ENCODE peak calls at places on chromosomes 4 and X, in four cellular contexts. R, I, Q and Y are unnamed samples.

GRCh38 chrX:27555514-27555913 is 34.6 kb upstream of the DCAF8L2 start:
- DNase-seq in R (no peak), I (peak), Q (no peak), Y (no peak)

GRCh38 chrX:16239211-16239610 is 71.9 kb downstream of the MAGEB17 start:
- DNase-seq in R (no peak), I (peak), Q (no peak), Y (no peak)

GRCh38 chrX:110167952-110168451 is 149.9 kb downstream of the AMMECR1 start:
- DNase-seq in R (no peak), I (peak), Q (no peak), Y (no peak)

GRCh38 chrX:71616672-71617529 is 1.4 kb downstream of the CXCR3 start:
- DNase-seq in R (no peak), I (no peak), Q (no peak), Y (no peak)

GRCh38 chr4:96593422-96593821 is 753.5 kb downstream of the PDHA2 start:
- DNase-seq in R (no peak), I (no peak), Q (no peak), Y (no peak)

GRCh38 chr4:48858130-48858529 is 27.2 kb downstream of the OCIAD1 start:
- DNase-seq in R (no peak), I (peak), Q (no peak), Y (no peak)

GRCh38 chrX:1754077-1754476 is 139.2 kb downstream of the ASMT start:
- DNase-seq in R (no peak), I (peak), Q (no peak), Y (no peak)

GRCh38 chr4:184941671-184942070 is 76.6 kb upstream of the HELT start:
- DNase-seq in R (no peak), I (no peak), Q (no peak), Y (no peak)

GRCh38 chrX:9955506-9955905 is 11.7 kb upstream of the CLDN34 start:
- DNase-seq in R (no peak), I (peak), Q (no peak), Y (no peak)

GRCh38 chr4:2340272-2341061 is 78.0 kb downstream of the ZFYVE28 start:
- DNase-seq in R (peak), I (no peak), Q (peak), Y (peak)

GRCh38 chr4:40672528-40673522 is 43.2 kb upstream of the RBM47 start:
- DNase-seq in R (peak), I (peak), Q (no peak), Y (peak)

GRCh38 chrX:93591398-93591797 is 82.0 kb downstream of the NAP1L3 start:
- DNase-seq in R (no peak), I (no peak), Q (no peak), Y (no peak)

GRCh38 chrX:50643525-50644137 is 170.4 kb downstream of the SHROOM4 start:
- DNase-seq in R (no peak), I (no peak), Q (no peak), Y (no peak)

GRCh38 chrX:15882704-15883539 is 28.3 kb upstream of the AP1S2 start:
- DNase-seq in R (no peak), I (peak), Q (no peak), Y (no peak)

GRCh38 chr4:10124167-10124930 is 7.8 kb upstream of the WDR1 start:
- DNase-seq in R (no peak), I (no peak), Q (no peak), Y (no peak)

GRCh38 chr4:1520145-1520661 is 114.0 kb upstream of the NKX1-1 start:
- DNase-seq in R (no peak), I (no peak), Q (no peak), Y (no peak)

GRCh38 chr4:128225148-128225547 is 62.5 kb downstream of the PGRMC2 start:
- DNase-seq in R (no peak), I (peak), Q (no peak), Y (no peak)

GRCh38 chr4:6925357-6925836 is 15.8 kb downstream of the TBC1D14 start:
- DNase-seq in R (peak), I (no peak), Q (no peak), Y (no peak)

GRCh38 chr4:40316333-40316781 is 18.8 kb upstream of the CHRNA9 start:
- DNase-seq in R (no peak), I (peak), Q (no peak), Y (no peak)

GRCh38 chrX:140764401-140764919 is 54.9 kb downstream of the LINC00632 start:
- DNase-seq in R (peak), I (peak), Q (peak), Y (no peak)

GRCh38 chrX:30941898-30942297 is 52.8 kb upstream of the TAB3 start:
- DNase-seq in R (no peak), I (no peak), Q (no peak), Y (no peak)

GRCh38 chr4:121209171-121209570 is 45.0 kb upstream of the TNIP3 start:
- DNase-seq in R (no peak), I (peak), Q (no peak), Y (no peak)

GRCh38 chr4:75002381-75002780 is 69.5 kb downstream of the PARM1 start:
- DNase-seq in R (no peak), I (no peak), Q (no peak), Y (no peak)

GRCh38 chr4:6092971-6093370 is 74.7 kb upstream of the C4orf50 start:
- DNase-seq in R (no peak), I (no peak), Q (no peak), Y (no peak)

GRCh38 chrX:153924149-153924861 is 1.8 kb downstream of the ARHGAP4 start:
- DNase-seq in R (peak), I (no peak), Q (no peak), Y (no peak)

GRCh38 chr4:183438458-183439113 is 5.8 kb upstream of the CDKN2AIP start:
- DNase-seq in R (no peak), I (peak), Q (no peak), Y (peak)

GRCh38 chrX:120568047-120568446 is 7.3 kb upstream of the CUL4B start:
- DNase-seq in R (no peak), I (no peak), Q (no peak), Y (no peak)

GRCh38 chr4:77701111-77701510 is 95.5 kb downstream of the CXCL13 start:
- DNase-seq in R (no peak), I (no peak), Q (no peak), Y (no peak)

GRCh38 chrX:63561425-63561824 is 210.3 kb upstream of the SPIN4 start:
- DNase-seq in R (no peak), I (no peak), Q (no peak), Y (no peak)

GRCh38 chrX:82125103-82125502 is 923.2 kb downstream of the SH3BGRL start:
- DNase-seq in R (no peak), I (no peak), Q (no peak), Y (no peak)

GRCh38 chr4:137545461-137545861 is 13.2 kb upstream of the PCDH18 start:
- DNase-seq in R (peak), I (peak), Q (no peak), Y (no peak)

GRCh38 chrX:3939967-3940610 is 226.6 kb upstream of the PRKX start:
- DNase-seq in R (no peak), I (no peak), Q (no peak), Y (no peak)

GRCh38 chr4:110475881-110476818 is at the start of gene ENPEP:
- DNase-seq in R (no peak), I (no peak), Q (no peak), Y (no peak)

GRCh38 chr4:185134176-185134869 is 8.7 kb upstream of the SLC25A4 start:
- DNase-seq in R (no peak), I (peak), Q (no peak), Y (no peak)

DNA sequence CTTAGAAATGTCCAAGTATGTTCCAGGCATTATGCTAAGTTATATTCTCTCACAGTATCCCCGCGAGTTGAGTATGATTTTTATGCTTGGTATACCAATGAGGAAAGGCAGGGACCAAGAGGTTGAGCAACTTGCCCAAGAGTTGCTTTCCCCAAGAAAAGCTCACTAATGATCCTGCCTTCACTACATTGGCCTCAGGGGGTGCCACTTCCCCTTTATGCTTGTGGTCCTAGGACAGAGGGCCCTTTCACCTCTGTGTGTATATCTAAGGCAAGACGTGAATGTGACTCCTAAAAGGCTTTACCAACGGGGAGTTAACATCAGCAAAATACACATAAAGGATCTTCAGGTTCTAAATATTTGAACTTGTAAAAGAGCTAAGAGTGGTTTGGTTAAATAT is 164.4 kb upstream of the CPEB2 start:
- DNase-seq in R (no peak), I (no peak), Q (no peak), Y (no peak)
- H3K27ac ChIP-seq in R (no peak), I (no peak), Q (no peak), Y (no peak)

GRCh38 chrX:7927259-7928167 is at the start of gene PNPLA4:
- DNase-seq in R (peak), I (peak), Q (peak), Y (peak)
- H3K27ac ChIP-seq in R (peak), I (peak), Q (peak), Y (peak)

DNA sequence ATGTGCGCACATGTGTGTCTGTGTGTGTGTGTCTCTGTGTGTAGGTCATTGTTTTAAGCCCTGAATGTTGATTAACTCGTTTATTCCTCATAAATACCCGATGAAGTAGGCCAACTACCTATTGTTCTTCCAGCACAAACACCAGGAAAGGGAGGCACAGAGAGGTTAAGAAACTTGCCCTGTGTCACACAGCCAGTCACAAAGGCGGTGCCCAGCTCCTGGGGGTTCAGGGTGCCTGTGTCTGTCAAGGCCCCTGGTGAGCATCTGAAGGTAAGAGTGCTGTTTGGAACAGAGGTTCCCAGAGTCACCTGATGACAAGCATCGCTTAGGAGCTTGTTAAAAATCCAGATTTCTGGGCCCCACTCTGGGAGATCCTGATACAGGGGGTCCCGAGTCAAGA is 18.0 kb upstream of the SH3TC1 start:
- DNase-seq in R (no peak), I (no peak), Q (no peak), Y (no peak)
- H3K27ac ChIP-seq in R (no peak), I (no peak), Q (no peak), Y (no peak)

DNA sequence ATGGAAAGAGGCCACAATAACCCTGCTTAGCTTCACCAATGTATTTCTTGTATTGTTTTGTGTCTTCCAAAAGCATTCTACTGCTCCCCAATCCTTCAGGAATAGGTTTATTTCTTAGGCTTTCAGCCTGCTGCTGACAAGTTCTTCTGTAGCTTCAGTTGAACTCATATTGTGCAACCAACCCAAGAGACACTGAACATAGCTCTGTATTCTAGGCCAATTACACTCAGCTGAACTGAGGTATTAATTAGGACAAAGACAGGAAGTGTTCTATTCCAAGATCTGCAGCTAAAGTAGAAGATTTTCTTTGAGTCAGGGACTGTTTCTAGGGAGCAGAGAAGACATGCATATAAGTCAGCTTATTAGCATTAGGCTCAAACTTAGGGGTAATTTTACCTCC is 151.8 kb downstream of the LHFPL1 start:
- DNase-seq in R (no peak), I (no peak), Q (no peak), Y (no peak)
- H3K27ac ChIP-seq in R (no peak), I (no peak), Q (no peak), Y (no peak)

GRCh38 chr4:153113838-153114105 is 90.5 kb upstream of the TRIM2 start:
- DNase-seq in R (no peak), I (no peak), Q (no peak), Y (no peak)

GRCh38 chr4:153112071-153112460 is 92.2 kb upstream of the TRIM2 start:
- DNase-seq in R (no peak), I (no peak), Q (no peak), Y (no peak)

GRCh38 chr4:153111426-153112070 is 92.7 kb upstream of the TRIM2 start:
- DNase-seq in R (no peak), I (no peak), Q (no peak), Y (no peak)

GRCh38 chr4:153114771-153115321 is 89.4 kb upstream of the TRIM2 start:
- DNase-seq in R (no peak), I (peak), Q (no peak), Y (no peak)

GRCh38 chr4:153113061-153113837 is 91.0 kb upstream of the TRIM2 start:
- DNase-seq in R (no peak), I (peak), Q (no peak), Y (no peak)
- H3K27ac ChIP-seq in R (no peak), I (no peak), Q (no peak), Y (no peak)

GRCh38 chr4:85779165-85779564 is 304.2 kb downstream of the ARHGAP24 start:
- DNase-seq in R (no peak), I (peak), Q (no peak), Y (no peak)
- H3K27ac ChIP-seq in R (peak), I (peak), Q (no peak), Y (no peak)

DNA sequence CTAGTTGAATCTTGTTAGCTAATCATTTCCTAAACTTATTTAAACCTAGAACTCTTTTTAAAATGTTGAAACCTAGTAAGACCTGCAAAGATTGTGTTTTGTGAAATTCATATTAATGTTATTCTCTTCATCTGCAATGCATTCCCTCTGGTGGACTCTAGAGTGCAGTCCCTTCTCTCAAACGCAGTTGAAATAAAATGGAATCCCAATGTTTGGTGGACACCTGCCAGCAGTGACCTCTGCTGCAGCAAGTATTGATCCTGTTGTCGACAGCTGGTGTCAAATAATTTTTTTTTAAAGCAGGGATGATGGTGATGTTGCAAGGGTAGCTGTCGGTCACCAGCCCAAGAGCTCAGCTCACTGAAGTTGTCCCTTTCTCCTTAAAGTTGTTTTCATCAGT is 492.0 kb downstream of the ZIC3 start:
- DNase-seq in R (no peak), I (no peak), Q (no peak), Y (no peak)
- H3K27ac ChIP-seq in R (no peak), I (no peak), Q (no peak), Y (no peak)

GRCh38 chr4:3721186-3721585 is 45.0 kb upstream of the ADRA2C start:
- DNase-seq in R (no peak), I (no peak), Q (no peak), Y (no peak)
- H3K27ac ChIP-seq in R (peak), I (no peak), Q (no peak), Y (no peak)